ENCODE peak calls at places on chromosome 4, in four cellular contexts. F is thoracic aorta; X is ovary; V is CD8-positive, alpha-beta T cell. Q is an unnamed sample. For H3K4me1, the result is how much of the 10 kb centered on the place peaks cover.

GRCh38 chr4:154854362-154854761 is 73.3 kb downstream of the RBM46 start:
- DNase-seq in F (no peak), X (no peak), V (no peak), Q (no peak)

GRCh38 chr4:11769425-11769824 is 340.7 kb upstream of the HS3ST1 start:
- DNase-seq in F (no peak), X (peak), V (no peak), Q (no peak)

GRCh38 chr4:109029987-109030386 is 267.1 kb upstream of the ETNPPL start:
- DNase-seq in F (no peak), X (no peak), V (no peak), Q (no peak)

GRCh38 chr4:98334461-98334860 is 73.3 kb downstream of the RAP1GDS1 start:
- DNase-seq in F (no peak), X (no peak), V (no peak), Q (no peak)

GRCh38 chr4:182711211-182711610 is 206.0 kb downstream of the DCTD start:
- DNase-seq in F (no peak), X (no peak), V (no peak), Q (no peak)

GRCh38 chr4:34043131-34043530 is 2201.2 kb downstream of the ARAP2 start:
- DNase-seq in F (no peak), X (no peak), V (no peak), Q (no peak)

GRCh38 chr4:88621763-88622327 is 29.6 kb downstream of the HERC3 start:
- DNase-seq in F (no peak), X (no peak), V (no peak), Q (no peak)

GRCh38 chr4:39037491-39037825 is 5.2 kb upstream of the TMEM156 start:
- DNase-seq in F (no peak), X (no peak), V (no peak), Q (no peak)

GRCh38 chr4:8274772-8275241 is 5.3 kb downstream of the HTRA3 start:
- DNase-seq in F (peak), X (peak), V (no peak), Q (no peak)

GRCh38 chr4:123017636-123018390 is 95.4 kb upstream of the NUDT6 start:
- DNase-seq in F (no peak), X (no peak), V (no peak), Q (no peak)

GRCh38 chr4:41656572-41657301 is 91.8 kb downstream of the PHOX2B start:
- DNase-seq in F (no peak), X (no peak), V (no peak), Q (no peak)

GRCh38 chr4:136741468-136741867 is 790.8 kb downstream of the PCDH18 start:
- DNase-seq in F (no peak), X (no peak), V (no peak), Q (no peak)

GRCh38 chr4:127997534-127998388 is 32.6 kb downstream of the ABHD18 start:
- DNase-seq in F (no peak), X (no peak), V (no peak), Q (no peak)

GRCh38 chr4:70505152-70505748 is 13.1 kb upstream of the AMTN start:
- DNase-seq in F (no peak), X (no peak), V (peak), Q (no peak)

GRCh38 chr4:54233128-54233696 is 4.1 kb downstream of the PDGFRA start:
- DNase-seq in F (no peak), X (peak), V (peak), Q (peak)

GRCh38 chr4:180909279-180909678 is 1333.9 kb upstream of the TENM3 start:
- DNase-seq in F (no peak), X (no peak), V (no peak), Q (no peak)

GRCh38 chr4:141899541-141899940 is 263.2 kb downstream of the IL15 start:
- DNase-seq in F (no peak), X (no peak), V (no peak), Q (no peak)

GRCh38 chr4:81052119-81053068 is 21.9 kb downstream of the BMP3 start:
- DNase-seq in F (no peak), X (peak), V (peak), Q (no peak)

GRCh38 chr4:7821245-7822165 is 118.2 kb downstream of the AFAP1 start:
- DNase-seq in F (no peak), X (no peak), V (no peak), Q (no peak)

GRCh38 chr4:47750771-47751170 is 87.1 kb downstream of the CORIN start:
- DNase-seq in F (no peak), X (no peak), V (no peak), Q (no peak)

GRCh38 chr4:98850937-98851336 is 78.0 kb downstream of the EIF4E start:
- DNase-seq in F (no peak), X (no peak), V (no peak), Q (no peak)

GRCh38 chr4:127143460-127144190 is 489.1 kb upstream of the INTU start:
- DNase-seq in F (no peak), X (no peak), V (no peak), Q (no peak)

GRCh38 chr4:148834804-148835598 is 392.8 kb upstream of the NR3C2 start:
- DNase-seq in F (no peak), X (no peak), V (no peak), Q (no peak)

GRCh38 chr4:40349561-40350198 is 14.5 kb downstream of the CHRNA9 start:
- DNase-seq in F (no peak), X (no peak), V (no peak), Q (no peak)

GRCh38 chr4:123399638-123400358 is 3.2 kb downstream of the SPRY1 start:
- DNase-seq in F (no peak), X (no peak), V (no peak), Q (no peak)

GRCh38 chr4:113766882-113767281 is 5.3 kb upstream of the CAMK2D start:
- DNase-seq in F (no peak), X (no peak), V (no peak), Q (no peak)

GRCh38 chr4:183905081-183905592 is at the start of gene STOX2:
- DNase-seq in F (peak), X (peak), V (no peak), Q (no peak)

GRCh38 chr4:121154103-121154515 is 10.0 kb downstream of the TNIP3 start:
- DNase-seq in F (no peak), X (no peak), V (no peak), Q (peak)

GRCh38 chr4:145886871-145887240 is 51.8 kb downstream of the ZNF827 start:
- DNase-seq in F (no peak), X (no peak), V (no peak), Q (no peak)

GRCh38 chr4:107896158-107896645 is 35.1 kb upstream of the CYP2U1 start:
- DNase-seq in F (no peak), X (no peak), V (no peak), Q (no peak)

GRCh38 chr4:79290376-79290775 is 35.5 kb downstream of the NAA11 start:
- DNase-seq in F (no peak), X (no peak), V (no peak), Q (no peak)

GRCh38 chr4:78650106-78651021 is 98.8 kb downstream of the ANXA3 start:
- DNase-seq in F (no peak), X (no peak), V (no peak), Q (no peak)

GRCh38 chr4:15240764-15241163 is 187.1 kb upstream of the C1QTNF7 start:
- DNase-seq in F (no peak), X (no peak), V (no peak), Q (no peak)

GRCh38 chr4:132958457-132959263 is 190.4 kb upstream of the PCDH10 start:
- DNase-seq in F (no peak), X (no peak), V (peak), Q (no peak)

GRCh38 chr4:114598191-114599121 is at the start of gene UGT8:
- DNase-seq in F (no peak), X (no peak), V (no peak), Q (no peak)

GRCh38 chr4:16573744-16574143 is 324.7 kb downstream of the LDB2 start:
- DNase-seq in F (no peak), X (peak), V (no peak), Q (no peak)

GRCh38 chr4:52606040-52606439 is 53.1 kb downstream of the USP46 start:
- DNase-seq in F (no peak), X (no peak), V (no peak), Q (no peak)

GRCh38 chr4:142353149-142353738 is 492.9 kb downstream of the INPP4B start:
- DNase-seq in F (no peak), X (no peak), V (no peak), Q (peak)

GRCh38 chr4:139020384-139020783 is 4.8 kb downstream of the NOCT start:
- DNase-seq in F (no peak), X (no peak), V (no peak), Q (no peak)
- H3K27ac ChIP-seq in F (no peak), X (no peak), V (no peak), Q (no peak)

GRCh38 chr4:139682309-139683210 is 16.9 kb downstream of the MGST2 start:
- DNase-seq in F (no peak), X (no peak), V (no peak), Q (no peak)
- H3K4me1 ChIP-seq in F (under half), X (under half), V (under half), Q (under half)

GRCh38 chr4:76377922-76378321 is 43.0 kb downstream of the CCDC158 start:
- DNase-seq in F (no peak), X (no peak), V (peak), Q (peak)
- H3K27ac ChIP-seq in F (no peak), X (no peak), V (no peak), Q (no peak)

GRCh38 chr4:76697129-76697803 is 200.7 kb downstream of the SOWAHB start:
- DNase-seq in F (no peak), X (no peak), V (no peak), Q (no peak)
- H3K4me1 ChIP-seq in F (under half), X (under half), V (under half), Q (under half)

GRCh38 chr4:106222548-106222947 is 93.5 kb downstream of the TBCK start:
- DNase-seq in F (no peak), X (no peak), V (no peak), Q (no peak)
- H3K27ac ChIP-seq in F (no peak), X (no peak), V (no peak), Q (no peak)

DNA sequence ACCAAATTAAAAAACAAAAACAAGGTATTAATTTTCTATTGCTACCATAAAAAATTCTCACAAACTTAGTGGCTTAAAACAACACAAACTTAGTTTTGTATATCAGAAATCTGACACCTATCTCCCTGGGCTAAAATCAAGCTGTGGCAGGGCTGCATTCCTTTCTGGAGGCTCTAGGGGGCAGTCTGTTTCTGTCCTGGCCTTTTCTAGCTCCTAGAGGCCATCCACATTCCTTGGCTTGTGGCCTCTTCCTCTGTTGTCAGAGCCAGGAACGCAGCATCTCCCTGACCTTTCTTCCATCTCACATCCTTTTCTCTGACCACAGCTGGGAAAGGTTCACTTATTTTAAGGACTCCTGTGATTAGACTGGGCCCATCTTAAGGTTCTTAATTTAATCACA is 38.9 kb upstream of the TLR2 start:
- DNase-seq in F (no peak), X (no peak), V (no peak), Q (no peak)
- H3K4me1 ChIP-seq in F (under half), X (under half), V (under half), Q (under half)

DNA sequence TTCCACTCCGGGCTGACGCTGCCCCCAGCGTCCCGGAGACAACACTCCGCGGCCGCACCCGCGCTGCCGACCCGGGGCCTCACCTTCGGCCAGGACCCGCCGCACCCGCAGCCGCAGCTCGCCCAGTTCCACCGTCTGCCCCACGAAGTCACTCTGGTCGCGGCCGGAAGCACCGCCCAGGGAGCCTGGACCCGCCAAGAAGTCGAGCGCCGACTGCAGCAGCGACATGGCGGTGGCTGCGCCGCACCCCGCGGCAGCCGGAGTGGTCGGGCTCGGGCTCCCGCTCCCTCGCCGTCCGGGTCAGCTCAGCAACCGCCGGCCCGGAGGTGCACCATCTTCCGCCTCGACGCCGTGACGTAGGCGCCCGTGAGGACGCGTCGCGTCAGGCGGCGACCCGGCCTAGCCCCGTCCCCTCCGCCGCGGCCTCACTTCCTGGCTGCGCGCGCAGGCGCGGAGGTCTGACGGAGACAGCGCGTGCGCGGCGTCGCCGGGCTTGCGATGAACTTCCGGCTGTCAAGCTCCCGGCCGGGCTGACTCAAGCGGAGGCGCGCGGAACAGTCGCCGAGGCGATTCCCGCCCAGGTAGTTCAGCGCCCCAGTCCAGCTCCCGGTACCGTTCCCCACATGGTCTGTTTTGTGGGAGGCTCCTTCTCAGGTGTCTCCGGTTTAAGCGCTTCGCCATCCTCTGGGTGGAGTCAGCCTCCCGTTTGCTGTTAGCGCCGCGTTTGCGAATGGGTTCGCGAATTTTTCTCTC is at the start of the genes GAK and TMEM175:
- DNase-seq in F (peak), X (peak), V (peak), Q (peak)
- H3K27ac ChIP-seq in F (peak), X (peak), V (peak), Q (peak)